ENCODE peak calls at places on chromosome 20, in nine cellular contexts. F is psoas muscle, C is upper lobe of left lung, S is GM10248, V is hepatocyte, X is AG10803, L is progenitor cell of endocrine pancreas, A is OCI-LY7, B is uterus. K is an unnamed sample.

GRCh38 chr20:60057123-60057865 is 99.1 kb downstream of the CDH26 start:
- DNase-seq in F (peak), C (no peak), S (peak), V (peak), X (peak), L (peak), A (peak), B (peak), K (peak)

GRCh38 chr20:58496429-58496769 is 18.8 kb downstream of the APCDD1L start:
- DNase-seq in F (no peak), C (peak), S (no peak), V (no peak), X (no peak), L (no peak), A (no peak), B (no peak), K (no peak)

GRCh38 chr20:63280371-63280770 is 7.8 kb downstream of the ARFGAP1 start:
- DNase-seq in F (peak), C (no peak), S (no peak), V (no peak), X (no peak), L (no peak), A (no peak), B (no peak), K (no peak)

GRCh38 chr20:33915726-33916331 is 77.9 kb upstream of the RALY start:
- DNase-seq in F (peak), C (no peak), S (peak), V (peak), X (no peak), L (no peak), A (peak), B (no peak), K (peak)

GRCh38 chr20:21430031-21430430 is 32.7 kb upstream of the NKX2-4 start:
- DNase-seq in F (no peak), C (no peak), S (no peak), V (no peak), X (no peak), L (no peak), A (no peak), B (no peak), K (no peak)

GRCh38 chr20:5353624-5354496 is 37.1 kb upstream of the PROKR2 start:
- DNase-seq in F (no peak), C (no peak), S (no peak), V (peak), X (peak), L (no peak), A (no peak), B (no peak), K (no peak)

GRCh38 chr20:62376112-62377063 is 9.3 kb upstream of the LAMA5 start:
- DNase-seq in F (no peak), C (peak), S (no peak), V (peak), X (no peak), L (peak), A (no peak), B (peak), K (no peak)

GRCh38 chr20:10540636-10541493 is 105.8 kb downstream of the SLX4IP start:
- DNase-seq in F (no peak), C (no peak), S (no peak), V (peak), X (peak), L (no peak), A (no peak), B (no peak), K (no peak)

DNA sequence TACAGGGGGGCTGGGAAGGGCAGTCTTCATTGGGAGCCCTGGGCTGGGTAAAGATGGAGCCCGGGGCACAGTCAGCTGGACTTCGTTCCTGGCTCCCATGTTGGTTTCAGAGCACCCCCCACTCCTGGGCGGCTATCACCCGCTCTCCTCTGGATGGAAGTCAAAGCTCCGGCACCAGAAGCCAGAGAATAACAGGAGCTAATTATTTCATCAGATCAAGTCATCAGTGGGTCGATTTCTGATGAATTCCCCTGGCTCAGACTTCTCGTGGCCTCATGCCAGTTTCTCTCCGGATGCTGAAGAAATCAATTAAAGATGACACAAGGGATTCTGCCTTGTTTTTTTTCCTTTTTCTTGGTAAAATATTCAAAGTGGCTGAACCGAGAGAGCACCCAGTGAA is 22.6 kb downstream of the SULF2 start:
- DNase-seq in F (peak), C (no peak), S (no peak), V (no peak), X (peak), L (no peak), A (no peak), B (peak), K (no peak)
- TF ChIP-seq CTCF in F (no peak), C (no peak), S (no peak), V (no peak), X (no peak), L (no peak), A (no peak), B (no peak), K (no peak)

GRCh38 chr20:13105071-13105470 is 96.3 kb downstream of the SPTLC3 start:
- DNase-seq in F (no peak), C (no peak), S (no peak), V (no peak), X (no peak), L (peak), A (no peak), B (no peak), K (no peak)
- TF ChIP-seq CTCF in F (no peak), C (no peak), S (no peak), V (no peak), X (no peak), L (no peak), A (no peak), B (no peak), K (no peak)

GRCh38 chr20:42380287-42380686 is 762.1 kb upstream of the CHD6 start:
- DNase-seq in F (no peak), C (no peak), S (no peak), V (no peak), X (no peak), L (no peak), A (no peak), B (no peak), K (no peak)

GRCh38 chr20:42378826-42379225 is 760.6 kb upstream of the CHD6 start:
- DNase-seq in F (no peak), C (no peak), S (no peak), V (no peak), X (no peak), L (no peak), A (no peak), B (no peak), K (no peak)

GRCh38 chr20:42379385-42379784 is 761.2 kb upstream of the CHD6 start:
- DNase-seq in F (no peak), C (no peak), S (no peak), V (no peak), X (no peak), L (no peak), A (no peak), B (no peak), K (no peak)
- TF ChIP-seq CTCF in F (no peak), C (no peak), S (no peak), V (no peak), X (no peak), L (no peak), A (no peak), B (no peak), K (no peak)

GRCh38 chr20:53255102-53255710 is 283.0 kb downstream of the TSHZ2 start:
- DNase-seq in F (no peak), C (peak), S (no peak), V (no peak), X (no peak), L (no peak), A (no peak), B (no peak), K (no peak)
- TF ChIP-seq CTCF in F (no peak), C (no peak), S (no peak), V (no peak), X (no peak), L (no peak), A (no peak), B (no peak), K (no peak)

K was measured in DND-41.